ENCODE peak calls at places on chromosomes 16 and 17, in nine cellular contexts. T is Panc1, J is A549, X is breast epithelium, A is HL-60, L is GM23248, Y is right cardiac atrium, W is H9, H is dorsolateral prefrontal cortex. K is an unnamed sample.

GRCh38 chr16:12340151-12340733 is 363.7 kb downstream of the SNX29 start:
- DNase-seq in T (no peak), J (peak; percentile 31), X (no peak), A (no peak), L (peak; percentile 85), Y (no peak), W (peak; percentile 77), H (no peak), K (no peak)

GRCh38 chr16:59108374-59108773 is 374.3 kb upstream of the GOT2 start:
- DNase-seq in T (no peak), J (no peak), X (no peak), A (no peak), L (no peak), Y (no peak), W (no peak), H (no peak), K (no peak)

GRCh38 chr16:47728229-47728628 is 267.1 kb downstream of the PHKB start:
- DNase-seq in T (no peak), J (no peak), X (no peak), A (no peak), L (no peak), Y (no peak), W (no peak), H (no peak), K (no peak)

GRCh38 chr17:10729334-10730193 is at the start of gene TMEM220:
- DNase-seq in T (no peak), J (peak; percentile 48), X (peak; percentile 68), A (no peak), L (peak; percentile 89), Y (peak; percentile 93), W (peak; percentile 91), H (peak; percentile 32), K (peak; percentile 65)

GRCh38 chr17:79792984-79793923 is 3.6 kb downstream of the CBX8 start:
- DNase-seq in T (peak; percentile 61), J (peak; percentile 85), X (no peak), A (no peak), L (peak; percentile 89), Y (peak; percentile 73), W (no peak), H (no peak), K (no peak)

GRCh38 chr17:63827002-63827800 is at the start of the genes FTSJ3 and PSMC5:
- DNase-seq in T (peak; percentile 75), J (peak; percentile 97), X (peak; percentile 94), A (peak; percentile 87), L (peak; percentile 97), Y (peak; percentile 98), W (peak; percentile 98), H (peak; percentile 96), K (peak; percentile 86)

GRCh38 chr16:6684076-6684673 is 648.5 kb upstream of the RBFOX1 start:
- DNase-seq in T (peak; percentile 4), J (peak; percentile 3), X (no peak), A (no peak), L (peak; percentile 30), Y (no peak), W (no peak), H (no peak), K (no peak)

GRCh38 chr17:1592751-1593629 is 30.4 kb upstream of the PITPNA start:
- DNase-seq in T (no peak), J (no peak), X (no peak), A (no peak), L (no peak), Y (no peak), W (no peak), H (no peak), K (no peak)

GRCh38 chr16:48279199-48279598 is 31.9 kb upstream of the ABCC11 start:
- DNase-seq in T (no peak), J (no peak), X (no peak), A (no peak), L (no peak), Y (no peak), W (no peak), H (no peak), K (no peak)

GRCh38 chr17:61492759-61493526 is 40.7 kb downstream of the TBX4 start:
- DNase-seq in T (no peak), J (no peak), X (no peak), A (no peak), L (peak; percentile 72), Y (no peak), W (no peak), H (no peak), K (no peak)

GRCh38 chr17:51322390-51323029 is 62.2 kb downstream of the UTP18 start:
- DNase-seq in T (peak; percentile 13), J (peak; percentile 30), X (no peak), A (no peak), L (peak; percentile 46), Y (no peak), W (peak; percentile 55), H (no peak), K (no peak)

GRCh38 chr16:68873635-68874471 is 30.5 kb downstream of the TANGO6 start:
- DNase-seq in T (no peak), J (no peak), X (no peak), A (no peak), L (no peak), Y (no peak), W (no peak), H (no peak), K (no peak)

GRCh38 chr16:65845466-65846209 is 520.9 kb upstream of the CDH5 start:
- DNase-seq in T (no peak), J (no peak), X (no peak), A (no peak), L (peak; percentile 70), Y (no peak), W (no peak), H (no peak), K (no peak)

GRCh38 chr17:13888043-13888442 is 181.3 kb upstream of the COX10 start:
- DNase-seq in T (no peak), J (no peak), X (no peak), A (no peak), L (peak; percentile 18), Y (peak; percentile 53), W (no peak), H (no peak), K (no peak)

DNA sequence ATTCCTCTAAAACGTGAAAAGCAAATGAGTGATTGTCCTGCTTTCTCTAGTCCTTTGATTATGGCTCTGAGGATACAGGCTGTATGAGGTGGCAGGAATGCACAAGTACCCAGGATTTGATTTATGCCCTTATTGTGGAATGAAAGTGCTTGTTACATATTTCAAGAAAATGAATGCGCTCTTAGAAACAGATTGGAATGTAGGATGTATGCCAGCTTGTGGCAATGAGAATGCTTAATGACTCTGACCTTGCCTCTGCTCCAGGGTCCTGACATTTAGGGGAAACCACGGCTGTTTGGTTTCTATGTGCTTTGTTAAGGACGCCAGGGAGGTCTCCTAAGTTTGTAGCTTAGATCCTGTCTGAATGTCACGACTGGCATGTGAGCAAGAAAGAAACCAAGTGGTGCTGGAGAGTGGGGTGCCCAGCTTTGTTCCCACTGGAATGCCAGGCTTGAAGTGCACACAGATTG is 22.0 kb downstream of the PRCD start:
- DNase-seq in T (no peak), J (no peak), X (no peak), A (no peak), L (peak; percentile 57), Y (no peak), W (no peak), H (no peak), K (no peak)
- H3K27ac ChIP-seq in T (peak overlapping the region; percentile 99), J (no peak overlapping the region), X (peak overlapping the region; percentile 64), A (peak overlapping the region; percentile 96), L (peak overlapping the region; percentile 85), Y (peak overlapping the region; percentile 72), W (no peak overlapping the region), H (peak overlapping the region; percentile 10), K (no peak overlapping the region)

DNA sequence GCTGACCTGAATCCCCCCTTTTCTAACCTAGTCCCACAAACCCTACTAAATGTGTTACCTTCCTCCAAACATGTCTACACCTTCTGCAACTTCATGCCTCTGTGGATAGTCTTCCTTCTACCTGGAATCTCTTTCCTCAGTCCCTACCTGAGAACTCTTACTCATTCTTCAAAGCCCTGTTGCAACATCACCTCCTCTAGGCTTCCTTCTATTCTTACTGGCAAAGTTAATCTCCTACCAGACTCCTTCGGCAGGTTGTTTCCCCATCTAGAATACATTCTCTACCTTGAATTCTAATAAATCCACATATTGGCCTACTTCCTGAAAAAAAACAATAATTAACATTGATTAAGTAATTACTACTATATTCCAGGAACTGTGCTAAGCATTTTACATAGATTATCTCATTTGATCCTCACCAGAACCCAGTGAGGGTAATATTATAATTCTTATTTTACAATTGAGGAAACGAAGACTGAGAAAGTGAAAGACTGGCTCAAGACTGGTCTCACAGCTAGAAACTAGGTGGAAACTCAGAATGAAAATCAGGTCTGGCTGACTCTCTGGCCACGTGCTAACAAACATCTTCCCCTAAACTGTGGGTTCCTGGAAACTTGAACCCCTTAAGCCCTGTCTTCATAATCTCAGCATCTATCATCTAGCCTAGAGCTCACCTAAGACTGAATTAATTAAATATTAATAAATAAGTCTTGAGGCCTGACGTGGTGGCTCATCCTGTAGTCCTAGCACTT is 4.6 kb upstream of the STAT3 start:
- DNase-seq in T (no peak), J (no peak), X (no peak), A (no peak), L (no peak), Y (no peak), W (no peak), H (no peak), K (no peak)
- H3K27ac ChIP-seq in T (peak overlapping the region; percentile 71), J (no peak overlapping the region), X (no peak overlapping the region), A (no peak overlapping the region), L (no peak overlapping the region), Y (no peak overlapping the region), W (no peak overlapping the region), H (no peak overlapping the region), K (no peak overlapping the region)

DNA sequence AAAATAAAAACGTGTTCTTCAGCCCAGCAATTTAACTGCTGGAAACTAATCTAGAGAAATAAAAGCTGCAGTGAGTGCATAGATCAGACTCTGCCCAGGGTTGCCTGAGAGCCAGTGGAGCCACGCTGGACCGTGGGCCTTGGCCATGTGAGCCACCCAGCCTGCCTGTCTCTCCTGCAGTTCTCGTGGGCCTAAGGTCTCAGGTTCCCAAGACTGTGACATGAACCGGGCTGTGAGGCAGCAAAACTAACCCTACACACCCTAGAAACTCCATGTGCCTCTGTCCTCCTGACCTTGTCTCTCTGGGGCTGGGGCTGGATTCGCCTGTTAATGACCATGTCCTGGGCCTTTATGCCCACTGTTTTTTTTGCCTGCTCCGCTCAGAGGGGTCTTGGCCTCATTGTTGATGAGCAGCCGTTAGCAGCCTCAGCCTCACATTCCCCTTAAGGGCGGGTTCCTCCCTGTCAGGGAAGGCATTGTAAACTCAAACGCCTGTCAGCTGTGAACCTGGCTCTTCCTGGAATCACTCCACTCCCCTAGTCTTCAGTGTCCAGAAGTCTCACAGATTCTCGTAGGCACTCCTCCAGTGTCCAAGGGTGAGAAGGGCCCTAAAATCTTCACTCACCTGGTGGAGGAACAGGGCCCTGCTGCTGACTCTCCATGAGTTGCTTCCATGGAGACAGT is 16.9 kb downstream of the C16orf90 start:
- DNase-seq in T (no peak), J (no peak), X (no peak), A (no peak), L (no peak), Y (no peak), W (no peak), H (no peak), K (no peak)
- H3K27ac ChIP-seq in T (no peak overlapping the region), J (no peak overlapping the region), X (no peak overlapping the region), A (no peak overlapping the region), L (no peak overlapping the region), Y (peak overlapping the region; percentile 81), W (no peak overlapping the region), H (no peak overlapping the region), K (no peak overlapping the region)

DNA sequence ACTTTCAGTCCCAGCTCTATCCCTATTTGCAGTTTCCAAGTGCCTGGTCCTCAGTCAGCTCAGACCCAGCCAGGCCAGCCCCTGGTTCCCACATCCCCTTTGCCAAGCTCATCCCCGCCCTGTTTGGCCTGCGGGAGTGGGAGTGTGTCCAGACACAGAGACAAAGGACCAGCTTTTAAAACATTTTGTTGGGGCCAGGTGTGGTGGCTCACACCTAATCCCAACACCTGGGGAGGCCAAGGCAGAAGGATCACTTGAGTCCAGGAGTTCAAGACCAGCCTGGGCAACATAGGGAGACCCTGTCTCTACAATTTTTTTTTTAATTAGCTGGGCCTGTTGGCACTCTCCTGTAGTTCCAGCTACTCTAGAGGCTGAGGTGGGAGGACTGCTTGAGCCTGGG is 1.7 kb downstream of the STH start:
- DNase-seq in T (no peak), J (no peak), X (no peak), A (no peak), L (no peak), Y (no peak), W (no peak), H (no peak), K (no peak)
- H3K27ac ChIP-seq in T (no peak overlapping the region), J (no peak overlapping the region), X (no peak overlapping the region), A (no peak overlapping the region), L (no peak overlapping the region), Y (no peak overlapping the region), W (no peak overlapping the region), H (peak overlapping the region; percentile 65), K (no peak overlapping the region)

K was measured in caudate nucleus.